ENCODE peak calls at places on chromosome 17, in six cellular contexts. One of them, this sample, is unnamed.

GRCh38 chr17:29760279-29760721 is 137.6 kb upstream of the CORO6 start:
- DNase-seq in BE2C: no peak
- DNase-seq in lung: no peak
- DNase-seq in cardiac muscle cell: peak; percentile 47
- DNase-seq in heart right ventricle: no peak
- DNase-seq in heart left ventricle: no peak
- DNase-seq in this sample: no peak

GRCh38 chr17:29495011-29495410 is 71.8 kb downstream of the ABHD15 start:
- DNase-seq in heart right ventricle: no peak
- DNase-seq in BE2C: no peak
- DNase-seq in lung: no peak
- DNase-seq in heart left ventricle: no peak
- DNase-seq in cardiac muscle cell: peak; percentile 17
- DNase-seq in this sample: no peak

GRCh38 chr17:83012873-83013778 is 66.3 kb upstream of the METRNL start:
- DNase-seq in heart right ventricle: no peak
- DNase-seq in heart left ventricle: no peak
- DNase-seq in BE2C: no peak
- DNase-seq in lung: no peak
- DNase-seq in cardiac muscle cell: peak; percentile 57
- DNase-seq in this sample: no peak

GRCh38 chr17:80678621-80679020 is 134.0 kb downstream of the RPTOR start:
- DNase-seq in BE2C: peak; percentile 56
- DNase-seq in lung: no peak
- DNase-seq in heart right ventricle: no peak
- DNase-seq in cardiac muscle cell: peak; percentile 56
- DNase-seq in heart left ventricle: no peak
- DNase-seq in this sample: peak; percentile 62

GRCh38 chr17:34755371-34755770 is 176.0 kb downstream of the TMEM132E start:
- DNase-seq in BE2C: no peak
- DNase-seq in cardiac muscle cell: no peak
- DNase-seq in heart right ventricle: no peak
- DNase-seq in heart left ventricle: no peak
- DNase-seq in lung: no peak
- DNase-seq in this sample: no peak

GRCh38 chr17:14699569-14700190 is 398.8 kb downstream of the HS3ST3B1 start:
- DNase-seq in cardiac muscle cell: no peak
- DNase-seq in BE2C: no peak
- DNase-seq in lung: no peak
- DNase-seq in heart right ventricle: no peak
- DNase-seq in heart left ventricle: no peak
- DNase-seq in this sample: no peak

GRCh38 chr17:44569459-44569858 is 12.2 kb downstream of the FZD2 start:
- DNase-seq in cardiac muscle cell: no peak
- DNase-seq in BE2C: no peak
- DNase-seq in heart right ventricle: no peak
- DNase-seq in heart left ventricle: no peak
- DNase-seq in lung: no peak
- DNase-seq in this sample: no peak

GRCh38 chr17:75547091-75547490 is 21.6 kb downstream of the LLGL2 start:
- DNase-seq in heart right ventricle: no peak
- DNase-seq in lung: no peak
- DNase-seq in heart left ventricle: no peak
- DNase-seq in cardiac muscle cell: no peak
- DNase-seq in BE2C: no peak
- DNase-seq in this sample: no peak

GRCh38 chr17:39235555-39236221 is 9.9 kb upstream of the STAC2 start:
- DNase-seq in heart left ventricle: no peak
- DNase-seq in lung: no peak
- DNase-seq in cardiac muscle cell: peak; percentile 64
- DNase-seq in heart right ventricle: no peak
- DNase-seq in BE2C: peak; percentile 52
- DNase-seq in this sample: peak; percentile 85

GRCh38 chr17:42180411-42180921 is 476 bp downstream of the KCNH4 start:
- DNase-seq in heart left ventricle: no peak
- DNase-seq in cardiac muscle cell: no peak
- DNase-seq in BE2C: peak; percentile 34
- DNase-seq in heart right ventricle: no peak
- DNase-seq in lung: no peak
- DNase-seq in this sample: no peak

GRCh38 chr17:82536220-82537201 is 17.0 kb downstream of the FOXK2 start:
- DNase-seq in BE2C: peak; percentile 28
- DNase-seq in cardiac muscle cell: peak; percentile 83
- DNase-seq in heart right ventricle: peak; percentile 24
- DNase-seq in lung: peak; percentile 63
- DNase-seq in heart left ventricle: peak; percentile 56
- DNase-seq in this sample: no peak

GRCh38 chr17:13862341-13862740 is 207.0 kb upstream of the COX10 start:
- DNase-seq in BE2C: no peak
- DNase-seq in heart right ventricle: no peak
- DNase-seq in heart left ventricle: no peak
- DNase-seq in cardiac muscle cell: no peak
- DNase-seq in lung: no peak
- DNase-seq in this sample: no peak

GRCh38 chr17:13888043-13888442 is 181.3 kb upstream of the COX10 start:
- DNase-seq in cardiac muscle cell: peak; percentile 35
- DNase-seq in heart right ventricle: no peak
- DNase-seq in lung: no peak
- DNase-seq in heart left ventricle: peak; percentile 42
- DNase-seq in BE2C: peak; percentile 44
- DNase-seq in this sample: no peak

GRCh38 chr17:29615492-29616299 is 7.0 kb downstream of the CORO6 start:
- DNase-seq in cardiac muscle cell: peak; percentile 92
- DNase-seq in heart right ventricle: peak; percentile 86
- DNase-seq in BE2C: no peak
- DNase-seq in heart left ventricle: peak; percentile 84
- DNase-seq in lung: peak; percentile 79
- DNase-seq in this sample: peak; percentile 87

GRCh38 chr17:50487213-50488096 is 8.8 kb downstream of the RSAD1 start:
- DNase-seq in lung: no peak
- DNase-seq in cardiac muscle cell: no peak
- DNase-seq in heart right ventricle: no peak
- DNase-seq in BE2C: no peak
- DNase-seq in heart left ventricle: no peak
- DNase-seq in this sample: no peak

GRCh38 chr17:49861150-49861884 is 13.4 kb upstream of the TAC4 start:
- DNase-seq in lung: peak; percentile 43
- DNase-seq in BE2C: peak; percentile 45
- DNase-seq in heart right ventricle: no peak
- DNase-seq in cardiac muscle cell: peak; percentile 72
- DNase-seq in heart left ventricle: no peak
- DNase-seq in this sample: peak; percentile 74

GRCh38 chr17:49387374-49388289 is 25.6 kb upstream of the ZNF652 start:
- DNase-seq in cardiac muscle cell: no peak
- DNase-seq in BE2C: no peak
- DNase-seq in heart right ventricle: no peak
- DNase-seq in lung: no peak
- DNase-seq in heart left ventricle: no peak
- DNase-seq in this sample: no peak

GRCh38 chr17:64420143-64420670 is 28.7 kb upstream of the MILR1 start:
- DNase-seq in BE2C: peak; percentile 32
- DNase-seq in heart left ventricle: no peak
- DNase-seq in cardiac muscle cell: peak; percentile 88
- DNase-seq in heart right ventricle: no peak
- DNase-seq in lung: no peak
- DNase-seq in this sample: peak; percentile 29

GRCh38 chr17:9401434-9401833 is 174.2 kb downstream of the STX8 start:
- DNase-seq in BE2C: no peak
- DNase-seq in heart right ventricle: no peak
- DNase-seq in lung: no peak
- DNase-seq in heart left ventricle: no peak
- DNase-seq in cardiac muscle cell: peak; percentile 29
- DNase-seq in this sample: no peak

GRCh38 chr17:78137392-78138203 is 7.0 kb downstream of the TMC8 start:
- DNase-seq in heart left ventricle: no peak
- DNase-seq in cardiac muscle cell: no peak
- DNase-seq in heart right ventricle: no peak
- DNase-seq in lung: peak; percentile 35
- DNase-seq in BE2C: peak; percentile 27
- DNase-seq in this sample: peak; percentile 33

GRCh38 chr17:77566151-77566550 is 392.4 kb upstream of the TNRC6C start:
- DNase-seq in cardiac muscle cell: no peak
- DNase-seq in heart left ventricle: no peak
- DNase-seq in BE2C: no peak
- DNase-seq in lung: no peak
- DNase-seq in heart right ventricle: no peak
- DNase-seq in this sample: no peak

GRCh38 chr17:76582660-76583059 is 3.0 kb downstream of the ST6GALNAC2 start:
- DNase-seq in heart right ventricle: no peak
- DNase-seq in heart left ventricle: no peak
- DNase-seq in lung: no peak
- DNase-seq in BE2C: no peak
- DNase-seq in cardiac muscle cell: no peak
- DNase-seq in this sample: no peak

GRCh38 chr17:49445561-49445960 is 30.9 kb upstream of the PHB1 start:
- DNase-seq in BE2C: no peak
- DNase-seq in cardiac muscle cell: no peak
- DNase-seq in heart left ventricle: no peak
- DNase-seq in lung: no peak
- DNase-seq in heart right ventricle: no peak
- DNase-seq in this sample: no peak

GRCh38 chr17:80213651-80213975 is 6.5 kb downstream of the SGSH start:
- DNase-seq in lung: no peak
- DNase-seq in heart left ventricle: no peak
- DNase-seq in BE2C: no peak
- DNase-seq in cardiac muscle cell: no peak
- DNase-seq in heart right ventricle: no peak
- DNase-seq in this sample: no peak

GRCh38 chr17:58575511-58575910 is 61.1 kb upstream of the MTMR4 start:
- DNase-seq in heart left ventricle: no peak
- DNase-seq in lung: no peak
- DNase-seq in cardiac muscle cell: peak; percentile 74
- DNase-seq in BE2C: no peak
- DNase-seq in heart right ventricle: no peak
- DNase-seq in this sample: no peak

GRCh38 chr17:1447061-1447460 is 9.0 kb downstream of the CRK start:
- DNase-seq in heart left ventricle: no peak
- DNase-seq in heart right ventricle: no peak
- DNase-seq in BE2C: no peak
- DNase-seq in lung: no peak
- DNase-seq in cardiac muscle cell: peak; percentile 45
- DNase-seq in this sample: no peak

GRCh38 chr17:67417507-67417906 is 40.4 kb downstream of the PITPNC1 start:
- DNase-seq in heart right ventricle: no peak
- DNase-seq in lung: no peak
- DNase-seq in BE2C: no peak
- DNase-seq in heart left ventricle: no peak
- DNase-seq in cardiac muscle cell: no peak
- DNase-seq in this sample: no peak

GRCh38 chr17:61396586-61397085 is 3.0 kb upstream of the TBX2 start:
- DNase-seq in BE2C: no peak
- DNase-seq in lung: no peak
- DNase-seq in heart right ventricle: no peak
- DNase-seq in heart left ventricle: no peak
- DNase-seq in cardiac muscle cell: no peak
- DNase-seq in this sample: no peak
- H3K27me3 ChIP-seq in BE2C: no peaks in the 10 kb centered on the region
- H3K27me3 ChIP-seq in lung: no peaks in the 10 kb centered on the region
- H3K27me3 ChIP-seq in heart right ventricle: peaks cover 59% of the 10 kb centered on the region
- H3K27me3 ChIP-seq in heart left ventricle: peaks cover 59% of the 10 kb centered on the region
- H3K27me3 ChIP-seq in cardiac muscle cell: peaks cover 8% of the 10 kb centered on the region
- H3K27me3 ChIP-seq in this sample: peaks cover 23% of the 10 kb centered on the region

GRCh38 chr17:40501499-40501911 is at the start of gene TNS4:
- DNase-seq in cardiac muscle cell: no peak
- DNase-seq in heart right ventricle: no peak
- DNase-seq in heart left ventricle: peak; percentile 12
- DNase-seq in BE2C: no peak
- DNase-seq in lung: no peak
- DNase-seq in this sample: no peak
- H3K4me3 ChIP-seq in cardiac muscle cell: no peak within 1 kb of the TSS
- H3K4me3 ChIP-seq in heart right ventricle: no peak within 1 kb of the TSS
- H3K4me3 ChIP-seq in heart left ventricle: no peak within 1 kb of the TSS
- H3K4me3 ChIP-seq in BE2C: no peak within 1 kb of the TSS
- H3K4me3 ChIP-seq in lung: no peak within 1 kb of the TSS
- H3K4me3 ChIP-seq in this sample: no peak within 1 kb of the TSS

GRCh38 chr17:45686250-45686649 is 97.9 kb upstream of the CRHR1 start:
- DNase-seq in lung: no peak
- DNase-seq in heart right ventricle: no peak
- DNase-seq in heart left ventricle: no peak
- DNase-seq in BE2C: no peak
- DNase-seq in cardiac muscle cell: no peak
- DNase-seq in this sample: no peak

GRCh38 chr17:45688353-45688752 is 95.8 kb upstream of the CRHR1 start:
- DNase-seq in cardiac muscle cell: no peak
- DNase-seq in heart right ventricle: no peak
- DNase-seq in BE2C: no peak
- DNase-seq in heart left ventricle: no peak
- DNase-seq in lung: no peak
- DNase-seq in this sample: no peak

GRCh38 chr17:45690876-45691275 is 93.2 kb upstream of the CRHR1 start:
- DNase-seq in lung: no peak
- DNase-seq in heart left ventricle: no peak
- DNase-seq in cardiac muscle cell: no peak
- DNase-seq in heart right ventricle: no peak
- DNase-seq in BE2C: no peak
- DNase-seq in this sample: no peak

GRCh38 chr17:45688820-45689219 is 95.3 kb upstream of the CRHR1 start:
- DNase-seq in heart right ventricle: no peak
- DNase-seq in BE2C: no peak
- DNase-seq in heart left ventricle: no peak
- DNase-seq in lung: no peak
- DNase-seq in cardiac muscle cell: no peak
- DNase-seq in this sample: no peak

GRCh38 chr17:45687594-45687993 is 96.5 kb upstream of the CRHR1 start:
- DNase-seq in heart left ventricle: no peak
- DNase-seq in BE2C: no peak
- DNase-seq in lung: no peak
- DNase-seq in cardiac muscle cell: no peak
- DNase-seq in heart right ventricle: no peak
- DNase-seq in this sample: no peak
- H3K27me3 ChIP-seq in heart left ventricle: peaks cover 24% of the 10 kb centered on the region
- H3K27me3 ChIP-seq in BE2C: no peaks in the 10 kb centered on the region
- H3K27me3 ChIP-seq in lung: peaks cover 3% of the 10 kb centered on the region
- H3K27me3 ChIP-seq in cardiac muscle cell: no peaks in the 10 kb centered on the region
- H3K27me3 ChIP-seq in heart right ventricle: peaks cover 54% of the 10 kb centered on the region
- H3K27me3 ChIP-seq in this sample: no peaks in the 10 kb centered on the region

GRCh38 chr17:53574038-53574437 is 248.7 kb upstream of the KIF2B start:
- DNase-seq in cardiac muscle cell: no peak
- DNase-seq in BE2C: no peak
- DNase-seq in lung: no peak
- DNase-seq in heart right ventricle: no peak
- DNase-seq in heart left ventricle: no peak
- DNase-seq in this sample: no peak

GRCh38 chr17:53570731-53571130 is 252.0 kb upstream of the KIF2B start:
- DNase-seq in cardiac muscle cell: peak; percentile 15
- DNase-seq in heart left ventricle: no peak
- DNase-seq in heart right ventricle: no peak
- DNase-seq in lung: no peak
- DNase-seq in BE2C: no peak
- DNase-seq in this sample: no peak

DNA sequence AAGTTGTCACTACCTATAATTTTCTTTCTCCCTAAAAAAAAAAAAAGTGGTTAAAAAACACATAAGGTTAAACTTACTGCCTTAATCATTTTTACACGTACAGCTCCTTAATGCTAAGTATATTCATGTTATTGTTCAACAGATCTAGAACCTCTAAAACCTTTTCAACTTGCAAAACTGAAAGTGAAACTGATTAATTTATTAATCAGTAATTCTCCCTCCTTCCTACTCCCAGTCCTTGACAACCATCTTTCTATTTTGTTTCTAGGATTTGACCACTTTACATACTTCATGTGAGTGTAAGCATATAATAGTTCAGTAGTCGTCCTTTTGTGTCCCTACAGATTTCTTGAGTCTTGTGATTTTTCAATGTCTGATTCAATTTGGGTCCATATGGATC is 251.4 kb upstream of the KIF2B start:
- DNase-seq in heart right ventricle: no peak
- DNase-seq in BE2C: no peak
- DNase-seq in lung: no peak
- DNase-seq in heart left ventricle: no peak
- DNase-seq in cardiac muscle cell: peak; percentile 14
- DNase-seq in this sample: no peak
- H3K4me3 ChIP-seq in heart right ventricle: no peak overlapping the region
- H3K4me3 ChIP-seq in BE2C: no peak overlapping the region
- H3K4me3 ChIP-seq in lung: no peak overlapping the region
- H3K4me3 ChIP-seq in heart left ventricle: no peak overlapping the region
- H3K4me3 ChIP-seq in cardiac muscle cell: no peak overlapping the region
- H3K4me3 ChIP-seq in this sample: no peak overlapping the region

This sample was measured in WERI-Rb-1.